ENCODE peak calls at places on chromosome 18, in seven cellular contexts. P is AG09319, E is stromal cell of bone marrow, F is T-helper 9 cell, C is AML-193, M is mucosa of descending colon, V is stomach. Z is an unnamed sample.

GRCh38 chr18:2883137-2883671 is 36.4 kb downstream of the EMILIN2 start:
- DNase-seq in C (no peak), V (no peak), E (no peak), P (no peak), F (peak), M (peak), Z (peak)

GRCh38 chr18:28357785-28358401 is 181.0 kb upstream of the CDH2 start:
- DNase-seq in F (no peak), M (no peak), C (no peak), P (no peak), E (no peak), V (no peak), Z (no peak)

GRCh38 chr18:77130229-77131099 is 2.1 kb downstream of the MBP start:
- DNase-seq in C (no peak), E (no peak), F (no peak), P (no peak), V (no peak), M (peak), Z (no peak)

GRCh38 chr18:41073372-41073954 is 881.6 kb upstream of the PIK3C3 start:
- DNase-seq in P (no peak), F (no peak), E (peak), C (no peak), V (no peak), M (no peak), Z (no peak)

GRCh38 chr18:13547347-13547746 is 179.0 kb downstream of the FAM210A start:
- DNase-seq in V (no peak), M (no peak), E (no peak), F (no peak), P (no peak), C (no peak), Z (no peak)

GRCh38 chr18:61413388-61413787 is 80.2 kb downstream of the CDH20 start:
- DNase-seq in P (no peak), M (no peak), F (no peak), E (no peak), V (no peak), C (no peak), Z (no peak)

GRCh38 chr18:45774065-45774521 is 50.1 kb downstream of the SLC14A1 start:
- DNase-seq in P (no peak), F (no peak), E (no peak), C (no peak), M (no peak), V (no peak), Z (no peak)

GRCh38 chr18:48840491-48840877 is 110.3 kb downstream of the SMAD7 start:
- DNase-seq in M (peak), F (no peak), V (no peak), C (no peak), P (no peak), E (no peak), Z (no peak)

GRCh38 chr18:53971331-53971730 is 253.1 kb downstream of the MBD2 start:
- DNase-seq in F (no peak), E (no peak), C (no peak), M (no peak), V (no peak), P (no peak), Z (no peak)

GRCh38 chr18:55559735-55560134 is 28.3 kb downstream of the TCF4 start:
- DNase-seq in V (no peak), E (no peak), C (no peak), P (no peak), M (no peak), F (no peak), Z (no peak)

GRCh38 chr18:5520464-5520863 is 23.3 kb downstream of the EPB41L3 start:
- DNase-seq in E (no peak), M (no peak), C (no peak), P (no peak), V (no peak), F (no peak), Z (no peak)

Z was measured in transverse colon.